ENCODE peak calls at places on chromosomes 12 and 14, in four cellular contexts. G is trophoblast cell; V is nucleus accumbens; H is stimulated activated CD4-positive, alpha-beta T cell treated with anti-CD3 and anti-CD28 coated beads, Interleukin-1b, Interleukin-23, amount 100 ng/mL, for 1 hour. D is an unnamed sample.
A peak's percentile ranks its signal among the peaks of the same experiment; 100 is the strongest.

GRCh38 chr14:55927059-55927458 is 191.2 kb upstream of the PELI2 start:
- DNase-seq in G (no peak), V (no peak), H (no peak), D (no peak)

GRCh38 chr12:10716704-10717315 is 6.3 kb downstream of the YBX3 start:
- DNase-seq in G (peak; percentile 79), V (peak; percentile 38), H (no peak), D (peak; percentile 85)

GRCh38 chr12:85369365-85370154 is 89.5 kb downstream of the ALX1 start:
- DNase-seq in G (no peak), V (no peak), H (no peak), D (no peak)

GRCh38 chr14:69288956-69289705 is 29.2 kb downstream of the GALNT16 start:
- DNase-seq in G (no peak), V (no peak), H (no peak), D (no peak)

GRCh38 chr12:546920-547845 is 87.4 kb downstream of the B4GALNT3 start:
- DNase-seq in G (peak; percentile 57), V (peak; percentile 62), H (peak; percentile 60), D (peak; percentile 98)

GRCh38 chr14:78253986-78254385 is 83.8 kb downstream of the NRXN3 start:
- DNase-seq in G (no peak), V (no peak), H (no peak), D (peak; percentile 49)

GRCh38 chr14:70707138-70708038 is 65.7 kb downstream of the TTC9 start:
- DNase-seq in G (no peak), V (no peak), H (no peak), D (peak; percentile 80)

GRCh38 chr12:53585726-53586125 is 40.5 kb downstream of the ATF7 start:
- DNase-seq in G (no peak), V (no peak), H (no peak), D (no peak)

GRCh38 chr12:48165089-48166031 is 8.0 kb upstream of the ASB8 start:
- DNase-seq in G (peak; percentile 14), V (no peak), H (no peak), D (peak; percentile 86)

GRCh38 chr12:47867496-47867941 is 37.3 kb downstream of the VDR start:
- DNase-seq in G (no peak), V (no peak), H (no peak), D (peak; percentile 98)